ENCODE peak calls at places on chromosomes 7 and 10, in five cellular contexts. M, P, F, O and A are unnamed samples.

GRCh38 chr7:16028103-16028502 is 341.6 kb upstream of the MEOX2 start:
- DNase-seq in M (no peak), O (peak), F (no peak), P (no peak), A (no peak)

GRCh38 chr7:66768865-66769832 is 28.6 kb downstream of the RABGEF1 start:
- DNase-seq in O (no peak), M (no peak), P (no peak), F (no peak), A (no peak)

GRCh38 chr10:43781480-43782361 is 133.0 kb upstream of the ZNF32 start:
- DNase-seq in F (no peak), P (no peak), O (no peak), M (no peak), A (no peak)

GRCh38 chr7:130486963-130487324 is 4.9 kb upstream of the MEST start:
- DNase-seq in M (no peak), O (no peak), P (no peak), F (peak), A (no peak)

GRCh38 chr7:47670738-47671137 is 88.8 kb upstream of the TNS3 start:
- DNase-seq in O (no peak), P (no peak), M (no peak), F (no peak), A (no peak)

GRCh38 chr10:104209575-104210198 is 22.5 kb downstream of the CFAP43 start:
- DNase-seq in O (peak), P (peak), M (no peak), F (peak), A (no peak)

GRCh38 chr10:113576853-113577252 is 24.0 kb downstream of the HABP2 start:
- DNase-seq in F (no peak), M (no peak), O (peak), P (no peak), A (no peak)

GRCh38 chr10:5559642-5560141 is 34.9 kb downstream of the CALML3 start:
- DNase-seq in O (no peak), P (no peak), M (no peak), F (no peak), A (no peak)

GRCh38 chr10:28312572-28312971 is 9.7 kb upstream of the MPP7 start:
- DNase-seq in P (no peak), M (no peak), F (no peak), O (no peak), A (no peak)

GRCh38 chr7:16668049-16668858 is 22.3 kb downstream of the BZW2 start:
- DNase-seq in P (peak), M (no peak), F (no peak), O (peak), A (peak)

GRCh38 chr10:24344279-24344678 is 135.3 kb downstream of the KIAA1217 start:
- DNase-seq in M (no peak), P (no peak), O (no peak), F (no peak), A (no peak)

GRCh38 chr7:101412976-101413375 is 50.3 kb downstream of the COL26A1 start:
- DNase-seq in M (no peak), F (no peak), O (no peak), P (no peak), A (no peak)

GRCh38 chr10:92993671-92994304 is 66.8 kb upstream of the CYP26C1 start:
- DNase-seq in M (no peak), F (peak), O (no peak), P (no peak), A (no peak)

GRCh38 chr7:76129366-76129765 is 72.3 kb upstream of the SRRM3 start:
- DNase-seq in F (no peak), M (no peak), O (no peak), P (no peak), A (no peak)

GRCh38 chr10:91614254-91614624 is 18.6 kb downstream of the PPP1R3C start:
- DNase-seq in F (no peak), M (no peak), P (no peak), O (no peak), A (no peak)